ENCODE peak calls at places on chromosomes 6 and 20, in seven cellular contexts. Q is COLO829, F is omental fat pad, R is testis, V is GM03348, Z is uterus, S is left cardiac atrium. N is an unnamed sample.

GRCh38 chr6:152723398-152723797 is 25.7 kb downstream of the MYCT1 start:
- DNase-seq in Q (no peak), F (no peak), R (no peak), V (peak), Z (no peak), S (no peak), N (peak)

GRCh38 chr6:9086331-9086730 is 651.0 kb upstream of the SLC35B3 start:
- DNase-seq in Q (peak), F (no peak), R (no peak), V (no peak), Z (no peak), S (no peak), N (peak)

GRCh38 chr6:110534731-110535164 is 58.3 kb upstream of the SLC22A16 start:
- DNase-seq in Q (no peak), F (no peak), R (no peak), V (peak), Z (no peak), S (peak), N (peak)

GRCh38 chr6:42279144-42279781 is 61.6 kb upstream of the MRPS10 start:
- DNase-seq in Q (no peak), F (no peak), R (peak), V (peak), Z (peak), S (no peak), N (peak)

GRCh38 chr6:3385660-3386151 is 71.1 kb downstream of the SLC22A23 start:
- DNase-seq in Q (no peak), F (no peak), R (peak), V (peak), Z (no peak), S (no peak), N (peak)

GRCh38 chr6:45116714-45117410 is 211.3 kb upstream of the RUNX2 start:
- DNase-seq in Q (no peak), F (no peak), R (no peak), V (peak), Z (no peak), S (no peak), N (peak)

GRCh38 chr20:62417981-62418708 is 9.2 kb downstream of the RBBP8NL start:
- DNase-seq in Q (no peak), F (no peak), R (no peak), V (no peak), Z (no peak), S (no peak), N (no peak)

GRCh38 chr6:107304421-107305025 is 154.8 kb downstream of the PDSS2 start:
- DNase-seq in Q (no peak), F (no peak), R (no peak), V (no peak), Z (no peak), S (no peak), N (no peak)

GRCh38 chr20:50186151-50186885 is 4.3 kb upstream of the CEBPB start:
- DNase-seq in Q (peak), F (peak), R (peak), V (peak), Z (peak), S (peak), N (peak)

GRCh38 chr20:2576317-2576727 is 39.9 kb downstream of the TMC2 start:
- DNase-seq in Q (no peak), F (no peak), R (no peak), V (no peak), Z (no peak), S (no peak), N (no peak)

GRCh38 chr6:118725944-118726343 is 74.6 kb upstream of the CEP85L start:
- DNase-seq in Q (no peak), F (no peak), R (no peak), V (no peak), Z (no peak), S (no peak), N (no peak)

GRCh38 chr6:54059683-54060082 is 51.6 kb upstream of the MLIP start:
- DNase-seq in Q (no peak), F (no peak), R (no peak), V (no peak), Z (no peak), S (no peak), N (peak)

GRCh38 chr6:30769088-30769852 is 24.9 kb upstream of the IER3 start:
- DNase-seq in Q (peak), F (peak), R (no peak), V (peak), Z (peak), S (peak), N (peak)

GRCh38 chr6:162964703-162965140 is 236.9 kb downstream of the PACRG start:
- DNase-seq in Q (no peak), F (no peak), R (peak), V (peak), Z (no peak), S (peak), N (peak)

GRCh38 chr20:61184194-61184593 is 67.9 kb upstream of the CDH4 start:
- DNase-seq in Q (no peak), F (no peak), R (no peak), V (no peak), Z (no peak), S (no peak), N (no peak)

GRCh38 chr20:33443006-33443511 is 504 bp downstream of the SNTA1 start:
- DNase-seq in Q (no peak), F (no peak), R (no peak), V (no peak), Z (peak), S (peak), N (no peak)

GRCh38 chr6:13907614-13908215 is 17.0 kb upstream of the RNF182 start:
- DNase-seq in Q (no peak), F (no peak), R (no peak), V (no peak), Z (no peak), S (no peak), N (no peak)

GRCh38 chr20:56433221-56433879 is 21.3 kb downstream of the CASS4 start:
- DNase-seq in Q (no peak), F (no peak), R (no peak), V (peak), Z (no peak), S (no peak), N (peak)

GRCh38 chr6:40901322-40902055 is 137.5 kb downstream of the UNC5CL start:
- DNase-seq in Q (no peak), F (no peak), R (no peak), V (no peak), Z (no peak), S (no peak), N (no peak)

GRCh38 chr6:129889580-129889979 is 28.5 kb upstream of the TMEM244 start:
- DNase-seq in Q (peak), F (no peak), R (no peak), V (peak), Z (no peak), S (no peak), N (peak)

GRCh38 chr6:75167851-75168250 is 38.0 kb downstream of the COL12A1 start:
- DNase-seq in Q (no peak), F (no peak), R (no peak), V (no peak), Z (no peak), S (no peak), N (no peak)

GRCh38 chr6:32387946-32388345 is 16.2 kb upstream of the TSBP1 start:
- DNase-seq in Q (no peak), F (no peak), R (no peak), V (no peak), Z (no peak), S (no peak), N (no peak)

GRCh38 chr6:93454533-93454932 is 35.2 kb upstream of the EPHA7 start:
- DNase-seq in Q (no peak), F (no peak), R (no peak), V (no peak), Z (no peak), S (no peak), N (no peak)

GRCh38 chr6:139369568-139370046 is 4.8 kb downstream of the CITED2 start:
- DNase-seq in Q (peak), F (no peak), R (no peak), V (peak), Z (no peak), S (no peak), N (peak)

N was measured in AG08395.